ENCODE peak calls at places on chromosomes 7 and 10, in eight cellular contexts. One of them, this sample, is unnamed.

GRCh38 chr10:130493021-130493420 is 356.8 kb downstream of the GLRX3 start:
- DNase-seq in HTR-8/SVneo: no peak
- DNase-seq in retinal pigment epithelial cell: no peak
- DNase-seq in IMR-90: no peak
- DNase-seq in myocyte: no peak
- DNase-seq in chondrocyte: no peak
- DNase-seq in cardiac muscle cell: no peak
- DNase-seq in naive thymus-derived CD4-positive, alpha-beta T cell: no peak
- DNase-seq in this sample: no peak

GRCh38 chr10:97016728-97017473 is 168.9 kb downstream of the SLIT1 start:
- DNase-seq in myocyte: no peak
- DNase-seq in naive thymus-derived CD4-positive, alpha-beta T cell: no peak
- DNase-seq in IMR-90: no peak
- DNase-seq in HTR-8/SVneo: no peak
- DNase-seq in cardiac muscle cell: no peak
- DNase-seq in chondrocyte: no peak
- DNase-seq in retinal pigment epithelial cell: no peak
- DNase-seq in this sample: no peak

GRCh38 chr7:140610204-140611165 is 30.1 kb downstream of the DENND2A start:
- DNase-seq in cardiac muscle cell: no peak
- DNase-seq in chondrocyte: no peak
- DNase-seq in naive thymus-derived CD4-positive, alpha-beta T cell: no peak
- DNase-seq in HTR-8/SVneo: no peak
- DNase-seq in IMR-90: peak
- DNase-seq in retinal pigment epithelial cell: no peak
- DNase-seq in myocyte: no peak
- DNase-seq in this sample: no peak

GRCh38 chr7:101362334-101363195 is at the start of gene COL26A1:
- DNase-seq in cardiac muscle cell: peak
- DNase-seq in naive thymus-derived CD4-positive, alpha-beta T cell: no peak
- DNase-seq in HTR-8/SVneo: no peak
- DNase-seq in chondrocyte: peak
- DNase-seq in IMR-90: no peak
- DNase-seq in retinal pigment epithelial cell: no peak
- DNase-seq in myocyte: peak
- DNase-seq in this sample: no peak

GRCh38 chr7:155405399-155406318 is 52.3 kb upstream of the EN2 start:
- DNase-seq in cardiac muscle cell: peak
- DNase-seq in naive thymus-derived CD4-positive, alpha-beta T cell: no peak
- DNase-seq in HTR-8/SVneo: no peak
- DNase-seq in chondrocyte: no peak
- DNase-seq in IMR-90: no peak
- DNase-seq in retinal pigment epithelial cell: no peak
- DNase-seq in myocyte: peak
- DNase-seq in this sample: peak

GRCh38 chr7:139713061-139713460 is 64.7 kb downstream of the HIPK2 start:
- DNase-seq in chondrocyte: no peak
- DNase-seq in HTR-8/SVneo: no peak
- DNase-seq in naive thymus-derived CD4-positive, alpha-beta T cell: no peak
- DNase-seq in cardiac muscle cell: no peak
- DNase-seq in myocyte: no peak
- DNase-seq in retinal pigment epithelial cell: no peak
- DNase-seq in IMR-90: no peak
- DNase-seq in this sample: no peak

GRCh38 chr7:120452665-120453064 is 179.7 kb downstream of the KCND2 start:
- DNase-seq in myocyte: no peak
- DNase-seq in naive thymus-derived CD4-positive, alpha-beta T cell: no peak
- DNase-seq in retinal pigment epithelial cell: no peak
- DNase-seq in chondrocyte: no peak
- DNase-seq in IMR-90: no peak
- DNase-seq in cardiac muscle cell: no peak
- DNase-seq in HTR-8/SVneo: no peak
- DNase-seq in this sample: no peak

GRCh38 chr10:77109470-77109994 is 528.1 kb downstream of the KCNMA1 start:
- DNase-seq in cardiac muscle cell: no peak
- DNase-seq in retinal pigment epithelial cell: no peak
- DNase-seq in IMR-90: no peak
- DNase-seq in HTR-8/SVneo: no peak
- DNase-seq in naive thymus-derived CD4-positive, alpha-beta T cell: no peak
- DNase-seq in chondrocyte: no peak
- DNase-seq in myocyte: no peak
- DNase-seq in this sample: no peak

GRCh38 chr7:151684408-151685175 is 164.9 kb upstream of the RHEB start:
- DNase-seq in retinal pigment epithelial cell: no peak
- DNase-seq in cardiac muscle cell: no peak
- DNase-seq in naive thymus-derived CD4-positive, alpha-beta T cell: no peak
- DNase-seq in chondrocyte: no peak
- DNase-seq in HTR-8/SVneo: no peak
- DNase-seq in myocyte: peak
- DNase-seq in IMR-90: peak
- DNase-seq in this sample: no peak

GRCh38 chr7:157515342-157516041 is 178.7 kb downstream of the DNAJB6 start:
- DNase-seq in HTR-8/SVneo: no peak
- DNase-seq in myocyte: no peak
- DNase-seq in IMR-90: no peak
- DNase-seq in naive thymus-derived CD4-positive, alpha-beta T cell: no peak
- DNase-seq in retinal pigment epithelial cell: no peak
- DNase-seq in chondrocyte: peak
- DNase-seq in cardiac muscle cell: no peak
- DNase-seq in this sample: no peak

GRCh38 chr7:151756076-151756731 is 120.7 kb downstream of the PRKAG2 start:
- DNase-seq in chondrocyte: peak
- DNase-seq in cardiac muscle cell: no peak
- DNase-seq in HTR-8/SVneo: peak
- DNase-seq in retinal pigment epithelial cell: no peak
- DNase-seq in myocyte: no peak
- DNase-seq in IMR-90: peak
- DNase-seq in naive thymus-derived CD4-positive, alpha-beta T cell: peak
- DNase-seq in this sample: peak

GRCh38 chr7:81704595-81704994 is 65.3 kb downstream of the HGF start:
- DNase-seq in retinal pigment epithelial cell: no peak
- DNase-seq in cardiac muscle cell: no peak
- DNase-seq in chondrocyte: no peak
- DNase-seq in myocyte: no peak
- DNase-seq in naive thymus-derived CD4-positive, alpha-beta T cell: no peak
- DNase-seq in IMR-90: no peak
- DNase-seq in HTR-8/SVneo: no peak
- DNase-seq in this sample: no peak

GRCh38 chr7:22884911-22885823 is 62.5 kb upstream of the TOMM7 start:
- DNase-seq in IMR-90: peak
- DNase-seq in HTR-8/SVneo: no peak
- DNase-seq in chondrocyte: no peak
- DNase-seq in retinal pigment epithelial cell: no peak
- DNase-seq in cardiac muscle cell: no peak
- DNase-seq in naive thymus-derived CD4-positive, alpha-beta T cell: no peak
- DNase-seq in myocyte: peak
- DNase-seq in this sample: no peak

GRCh38 chr7:107725138-107725740 is 18.7 kb upstream of the CBLL1 start:
- DNase-seq in chondrocyte: no peak
- DNase-seq in cardiac muscle cell: peak
- DNase-seq in IMR-90: peak
- DNase-seq in myocyte: peak
- DNase-seq in retinal pigment epithelial cell: peak
- DNase-seq in naive thymus-derived CD4-positive, alpha-beta T cell: peak
- DNase-seq in HTR-8/SVneo: peak
- DNase-seq in this sample: peak

GRCh38 chr7:41699532-41699931 is 3.4 kb downstream of the INHBA start:
- DNase-seq in chondrocyte: no peak
- DNase-seq in myocyte: peak
- DNase-seq in IMR-90: peak
- DNase-seq in cardiac muscle cell: peak
- DNase-seq in naive thymus-derived CD4-positive, alpha-beta T cell: no peak
- DNase-seq in HTR-8/SVneo: no peak
- DNase-seq in retinal pigment epithelial cell: no peak
- DNase-seq in this sample: no peak

GRCh38 chr7:5237286-5237685 is 45.5 kb upstream of the SLC29A4 start:
- DNase-seq in naive thymus-derived CD4-positive, alpha-beta T cell: no peak
- DNase-seq in HTR-8/SVneo: no peak
- DNase-seq in chondrocyte: no peak
- DNase-seq in retinal pigment epithelial cell: no peak
- DNase-seq in myocyte: peak
- DNase-seq in IMR-90: peak
- DNase-seq in cardiac muscle cell: no peak
- DNase-seq in this sample: no peak

GRCh38 chr7:18352339-18353255 is 143.0 kb upstream of the HDAC9 start:
- DNase-seq in chondrocyte: no peak
- DNase-seq in cardiac muscle cell: peak
- DNase-seq in retinal pigment epithelial cell: peak
- DNase-seq in naive thymus-derived CD4-positive, alpha-beta T cell: no peak
- DNase-seq in HTR-8/SVneo: peak
- DNase-seq in IMR-90: peak
- DNase-seq in myocyte: peak
- DNase-seq in this sample: peak

GRCh38 chr7:1156782-1157535 is 3.0 kb downstream of the ZFAND2A start:
- DNase-seq in cardiac muscle cell: no peak
- DNase-seq in HTR-8/SVneo: no peak
- DNase-seq in naive thymus-derived CD4-positive, alpha-beta T cell: no peak
- DNase-seq in chondrocyte: no peak
- DNase-seq in retinal pigment epithelial cell: no peak
- DNase-seq in myocyte: peak
- DNase-seq in IMR-90: peak
- DNase-seq in this sample: no peak

GRCh38 chr10:80900661-80901060 is 363.0 kb downstream of the SH2D4B start:
- DNase-seq in IMR-90: no peak
- DNase-seq in naive thymus-derived CD4-positive, alpha-beta T cell: no peak
- DNase-seq in cardiac muscle cell: no peak
- DNase-seq in myocyte: no peak
- DNase-seq in chondrocyte: no peak
- DNase-seq in retinal pigment epithelial cell: no peak
- DNase-seq in HTR-8/SVneo: no peak
- DNase-seq in this sample: no peak